ENCODE peak calls at places on chromosomes 6 and 20, in eight cellular contexts. U is GM13976; T is effector CD8-positive, alpha-beta T cell; K is right atrium auricular region; O is GM23338; N is NCI-H460; Q is caudate nucleus; S is keratinocyte. X is an unnamed sample.

GRCh38 chr6:35027807-35028206 is 113.3 kb downstream of the TCP11 start:
- DNase-seq in U (no peak), T (no peak), K (peak), O (no peak), N (no peak), Q (no peak), S (no peak), X (no peak)

GRCh38 chr6:6962699-6963098 is 145.1 kb upstream of the RREB1 start:
- DNase-seq in U (no peak), T (no peak), K (no peak), O (no peak), N (no peak), Q (no peak), S (no peak), X (no peak)

GRCh38 chr6:38612386-38612965 is 27.3 kb downstream of the BTBD9 start:
- DNase-seq in U (no peak), T (no peak), K (no peak), O (no peak), N (no peak), Q (no peak), S (no peak), X (no peak)

GRCh38 chr6:83962592-83962991 is 71.0 kb upstream of the MRAP2 start:
- DNase-seq in U (peak), T (no peak), K (no peak), O (no peak), N (no peak), Q (no peak), S (no peak), X (no peak)

GRCh38 chr20:3808141-3808479 is 12.0 kb downstream of the CDC25B start:
- DNase-seq in U (no peak), T (no peak), K (peak), O (peak), N (peak), Q (no peak), S (no peak), X (peak)

GRCh38 chr6:109977791-109978173 is 329 bp upstream of the GPR6 start:
- DNase-seq in U (no peak), T (no peak), K (no peak), O (peak), N (no peak), Q (no peak), S (no peak), X (no peak)

GRCh38 chr20:37390503-37390890 is 44.6 kb downstream of the SRC start:
- DNase-seq in U (no peak), T (no peak), K (no peak), O (no peak), N (no peak), Q (no peak), S (no peak), X (no peak)

GRCh38 chr6:57313711-57314471 is 3.5 kb upstream of the PRIM2 start:
- DNase-seq in U (no peak), T (no peak), K (no peak), O (no peak), N (no peak), Q (no peak), S (peak), X (no peak)

GRCh38 chr20:4021905-4022304 is 6.5 kb upstream of the RNF24 start:
- DNase-seq in U (no peak), T (no peak), K (no peak), O (no peak), N (no peak), Q (no peak), S (no peak), X (no peak)

GRCh38 chr6:37675606-37676005 is 22.1 kb downstream of the MDGA1 start:
- DNase-seq in U (no peak), T (no peak), K (no peak), O (no peak), N (no peak), Q (no peak), S (no peak), X (no peak)

GRCh38 chr20:45934046-45934586 is 367 bp upstream of the PCIF1 start:
- DNase-seq in U (peak), T (peak), K (no peak), O (peak), N (no peak), Q (peak), S (no peak), X (no peak)

GRCh38 chr6:163706688-163707087 is 292.2 kb downstream of the QKI start:
- DNase-seq in U (no peak), T (no peak), K (no peak), O (no peak), N (no peak), Q (no peak), S (no peak), X (no peak)

GRCh38 chr6:104754788-104755409 is 104.8 kb downstream of the HACE1 start:
- DNase-seq in U (no peak), T (no peak), K (no peak), O (no peak), N (no peak), Q (no peak), S (no peak), X (no peak)

GRCh38 chr6:6829872-6830683 is 241.6 kb downstream of the LY86 start:
- DNase-seq in U (no peak), T (no peak), K (no peak), O (no peak), N (no peak), Q (no peak), S (no peak), X (no peak)

GRCh38 chr6:148998704-148999103 is 251.9 kb downstream of the UST start:
- DNase-seq in U (no peak), T (no peak), K (no peak), O (no peak), N (no peak), Q (no peak), S (no peak), X (no peak)

GRCh38 chr6:99026135-99026534 is 78.4 kb upstream of the FBXL4 start:
- DNase-seq in U (no peak), T (no peak), K (no peak), O (peak), N (no peak), Q (no peak), S (no peak), X (no peak)

GRCh38 chr6:63530984-63531383 is 41.3 kb upstream of the LOC128125822 start:
- DNase-seq in U (no peak), T (no peak), K (no peak), O (no peak), N (no peak), Q (no peak), S (no peak), X (no peak)

GRCh38 chr20:2911200-2911599 is 37.9 kb downstream of the PTPRA start:
- DNase-seq in U (no peak), T (no peak), K (no peak), O (peak), N (no peak), Q (no peak), S (no peak), X (no peak)

GRCh38 chr6:13760948-13761347 is 49.3 kb upstream of the RANBP9 start:
- DNase-seq in U (no peak), T (no peak), K (peak), O (no peak), N (no peak), Q (no peak), S (no peak), X (no peak)

GRCh38 chr6:73798592-73798991 is 102.6 kb downstream of the CD109 start:
- DNase-seq in U (peak), T (no peak), K (peak), O (peak), N (peak), Q (peak), S (no peak), X (no peak)

GRCh38 chr6:19836799-19837510 is at the start of gene ID4:
- DNase-seq in U (no peak), T (no peak), K (peak), O (peak), N (no peak), Q (peak), S (no peak), X (peak)

GRCh38 chr6:126118058-126118759 is 131.9 kb downstream of the TRMT11 start:
- DNase-seq in U (no peak), T (no peak), K (no peak), O (no peak), N (no peak), Q (no peak), S (no peak), X (no peak)

GRCh38 chr20:6562111-6562510 is 205.4 kb upstream of the BMP2 start:
- DNase-seq in U (no peak), T (no peak), K (no peak), O (no peak), N (no peak), Q (no peak), S (no peak), X (no peak)

GRCh38 chr20:11978496-11978895 is 60.8 kb downstream of the BTBD3 start:
- DNase-seq in U (no peak), T (no peak), K (no peak), O (no peak), N (no peak), Q (no peak), S (no peak), X (no peak)

GRCh38 chr6:106555767-106556166 is 73.5 kb downstream of the RTN4IP1 start:
- DNase-seq in U (no peak), T (no peak), K (no peak), O (no peak), N (no peak), Q (no peak), S (no peak), X (no peak)

GRCh38 chr20:23298926-23299672 is 51.5 kb upstream of the NXT1 start:
- DNase-seq in U (no peak), T (no peak), K (no peak), O (no peak), N (no peak), Q (no peak), S (no peak), X (peak)

GRCh38 chr20:46810442-46811327 is 84.0 kb upstream of the EYA2 start:
- DNase-seq in U (no peak), T (no peak), K (peak), O (peak), N (no peak), Q (no peak), S (no peak), X (no peak)

GRCh38 chr6:143745160-143746133 is 67.7 kb downstream of the PHACTR2 start:
- DNase-seq in U (no peak), T (no peak), K (no peak), O (peak), N (no peak), Q (no peak), S (no peak), X (no peak)

GRCh38 chr20:49452011-49452482 is 30.4 kb downstream of the KCNB1 start:
- DNase-seq in U (no peak), T (no peak), K (no peak), O (no peak), N (no peak), Q (peak), S (no peak), X (no peak)

GRCh38 chr6:29967379-29968010 is 25.2 kb downstream of the HLA-A start:
- DNase-seq in U (no peak), T (no peak), K (no peak), O (no peak), N (peak), Q (no peak), S (no peak), X (no peak)

GRCh38 chr20:43824699-43825402 is 89.8 kb upstream of the TOX2 start:
- DNase-seq in U (no peak), T (no peak), K (peak), O (peak), N (no peak), Q (no peak), S (no peak), X (no peak)

GRCh38 chr20:51335329-51335841 is 207.1 kb downstream of the NFATC2 start:
- DNase-seq in U (peak), T (no peak), K (no peak), O (no peak), N (peak), Q (no peak), S (peak), X (no peak)

GRCh38 chr6:3418521-3419060 is 38.3 kb downstream of the SLC22A23 start:
- DNase-seq in U (no peak), T (no peak), K (no peak), O (no peak), N (no peak), Q (no peak), S (no peak), X (no peak)

GRCh38 chr6:5662797-5663196 is 343.9 kb downstream of the NRN1 start:
- DNase-seq in U (no peak), T (no peak), K (no peak), O (no peak), N (no peak), Q (no peak), S (no peak), X (no peak)

GRCh38 chr20:62501801-62502495 is 26.2 kb upstream of the GATA5 start:
- DNase-seq in U (peak), T (no peak), K (no peak), O (no peak), N (no peak), Q (no peak), S (no peak), X (no peak)

GRCh38 chr6:163008626-163009025 is 280.9 kb downstream of the PACRG start:
- DNase-seq in U (no peak), T (no peak), K (no peak), O (no peak), N (no peak), Q (no peak), S (no peak), X (no peak)

GRCh38 chr6:28988536-28989415 is 16.3 kb downstream of the ZNF311 start:
- DNase-seq in U (peak), T (peak), K (no peak), O (peak), N (peak), Q (no peak), S (peak), X (peak)

X was measured in cardiac septum.